ENCODE peak calls at places on chromosomes 7 and 10, in eight cellular contexts. T is activated T-cell treated with anti-CD3 and anti-CD28 coated beads, Interleukin-2, amount 50 U/mL, for 24 hours; B is NCI-H1694 treated with DMSO at 0.1 percent for 48 hours; S is stimulated activated effector memory CD8-positive, alpha-beta T cell treated with anti-CD3 and anti-CD28 coated beads, Interleukin-12 subunit alpha, Interleukin-12 subunit beta, amount 100 ng/mL, for 72 hours; R is activated CD4-positive, alpha-beta T cell treated with anti-CD3 and anti-CD28 coated beads for 36 hours; N is body of pancreas; D is CD8-positive, alpha-beta memory T cell; J is stimulated activated CD8-positive, alpha-beta memory T cell treated with anti-CD3 and anti-CD28 coated beads, Interleukin-4, amount 100 ng/mL, for 1 hour. V is an unnamed sample.

GRCh38 chr7:93117852-93118530 is at the start of gene SAMD9:
- DNase-seq in T (no peak), B (peak; percentile 73), S (peak; percentile 14), R (peak; percentile 65), N (peak; percentile 81), D (peak; percentile 18), J (peak; percentile 35), V (no peak)

GRCh38 chr10:80100861-80101695 is 22.6 kb downstream of the TMEM254 start:
- DNase-seq in T (no peak), B (peak; percentile 79), S (no peak), R (no peak), N (no peak), D (no peak), J (no peak), V (no peak)

GRCh38 chr10:72693599-72693915 is 1.6 kb downstream of the MCU start:
- DNase-seq in T (no peak), B (peak; percentile 13), S (no peak), R (no peak), N (no peak), D (no peak), J (no peak), V (no peak)

GRCh38 chr7:824664-825063 is 7.6 kb upstream of the SUN1 start:
- DNase-seq in T (no peak), B (no peak), S (no peak), R (no peak), N (no peak), D (no peak), J (no peak), V (no peak)

GRCh38 chr7:140402178-140402835 is 1.6 kb upstream of the RAB19 start:
- DNase-seq in T (no peak), B (no peak), S (no peak), R (no peak), N (no peak), D (no peak), J (no peak), V (no peak)

GRCh38 chr10:79050896-79051555 is 17.7 kb upstream of the ZMIZ1 start:
- DNase-seq in T (peak; percentile 14), B (no peak), S (no peak), R (peak; percentile 1), N (peak; percentile 70), D (no peak), J (no peak), V (no peak)

GRCh38 chr7:117715784-117716445 is 157.3 kb downstream of the CTTNBP2 start:
- DNase-seq in T (no peak), B (peak; percentile 55), S (no peak), R (peak; percentile 25), N (peak; percentile 62), D (no peak), J (no peak), V (peak; percentile 2)

GRCh38 chr10:11242443-11243386 is 225.0 kb downstream of the CELF2 start:
- DNase-seq in T (peak; percentile 66), B (no peak), S (no peak), R (peak; percentile 72), N (no peak), D (no peak), J (no peak), V (no peak)

GRCh38 chr10:123870260-123870659 is 21.3 kb downstream of the CPXM2 start:
- DNase-seq in T (no peak), B (no peak), S (no peak), R (no peak), N (no peak), D (no peak), J (no peak), V (no peak)

GRCh38 chr10:13816195-13816926 is 229.6 kb downstream of the PRPF18 start:
- DNase-seq in T (no peak), B (no peak), S (no peak), R (no peak), N (peak; percentile 65), D (no peak), J (no peak), V (peak; percentile 80)

GRCh38 chr7:81780914-81781693 is 11.3 kb upstream of the HGF start:
- DNase-seq in T (no peak), B (no peak), S (no peak), R (no peak), N (no peak), D (no peak), J (no peak), V (no peak)

GRCh38 chr10:107585630-107586029 is 421.1 kb upstream of the SORCS1 start:
- DNase-seq in T (no peak), B (no peak), S (no peak), R (no peak), N (no peak), D (no peak), J (no peak), V (no peak)

GRCh38 chr10:32621969-32622368 is 176.0 kb downstream of the CCDC7 start:
- DNase-seq in T (no peak), B (no peak), S (no peak), R (no peak), N (no peak), D (no peak), J (no peak), V (no peak)

GRCh38 chr10:69222157-69223027 is 2.3 kb downstream of the HKDC1 start:
- DNase-seq in T (peak; percentile 77), B (no peak), S (peak; percentile 46), R (peak; percentile 90), N (peak; percentile 53), D (peak; percentile 54), J (peak; percentile 51), V (no peak)

GRCh38 chr7:24820730-24821044 is 63.4 kb upstream of the GSDME start:
- DNase-seq in T (no peak), B (no peak), S (no peak), R (no peak), N (no peak), D (no peak), J (no peak), V (no peak)

GRCh38 chr10:98748298-98748697 is 301.6 kb upstream of the HPS1 start:
- DNase-seq in T (no peak), B (peak; percentile 5), S (no peak), R (peak; percentile 8), N (peak; percentile 4), D (no peak), J (no peak), V (no peak)

GRCh38 chr10:102645388-102645740 is 1.1 kb downstream of the TRIM8 start:
- DNase-seq in T (no peak), B (peak; percentile 14), S (no peak), R (peak; percentile 67), N (peak; percentile 96), D (peak; percentile 28), J (no peak), V (peak; percentile 80)

GRCh38 chr7:18940577-18941134 is 176.8 kb downstream of the TWIST1 start:
- DNase-seq in T (no peak), B (no peak), S (no peak), R (no peak), N (peak; percentile 34), D (no peak), J (no peak), V (no peak)

GRCh38 chr10:35335718-35336083 is 608 bp upstream of the CCNY start:
- DNase-seq in T (no peak), B (no peak), S (no peak), R (peak; percentile 59), N (no peak), D (no peak), J (no peak), V (no peak)

GRCh38 chr10:33661580-33662269 is 327.3 kb upstream of the NRP1 start:
- DNase-seq in T (no peak), B (peak; percentile 40), S (no peak), R (no peak), N (peak; percentile 73), D (no peak), J (no peak), V (peak; percentile 2)

GRCh38 chr10:104333728-104334373 is 4.4 kb downstream of the ITPRIP start:
- DNase-seq in T (no peak), B (no peak), S (no peak), R (no peak), N (no peak), D (no peak), J (no peak), V (no peak)

GRCh38 chr7:150390206-150390605 is 11.1 kb downstream of the ZNF775 start:
- DNase-seq in T (no peak), B (no peak), S (no peak), R (no peak), N (no peak), D (no peak), J (no peak), V (no peak)

GRCh38 chr10:113269333-113269732 is 283.5 kb upstream of the HABP2 start:
- DNase-seq in T (no peak), B (no peak), S (no peak), R (no peak), N (no peak), D (no peak), J (no peak), V (no peak)

GRCh38 chr10:125174360-125174759 is 14.0 kb upstream of the CTBP2 start:
- DNase-seq in T (no peak), B (no peak), S (no peak), R (no peak), N (no peak), D (no peak), J (no peak), V (no peak)

GRCh38 chr10:79022565-79023488 is 45.9 kb upstream of the ZMIZ1 start:
- DNase-seq in T (no peak), B (peak; percentile 56), S (no peak), R (no peak), N (peak; percentile 24), D (no peak), J (no peak), V (no peak)

GRCh38 chr7:90958669-90959068 is 305.6 kb upstream of the FZD1 start:
- DNase-seq in T (no peak), B (no peak), S (no peak), R (no peak), N (peak; percentile 11), D (no peak), J (no peak), V (no peak)

GRCh38 chr7:137844690-137845425 is 1.9 kb downstream of the DGKI start:
- DNase-seq in T (no peak), B (no peak), S (no peak), R (no peak), N (no peak), D (no peak), J (no peak), V (no peak)

GRCh38 chr7:137231167-137231566 is 112.4 kb downstream of the PTN start:
- DNase-seq in T (no peak), B (no peak), S (no peak), R (no peak), N (no peak), D (no peak), J (no peak), V (no peak)

GRCh38 chr7:101818699-101819071 is 1.3 kb downstream of the CUX1 start:
- DNase-seq in T (no peak), B (no peak), S (no peak), R (no peak), N (no peak), D (no peak), J (no peak), V (no peak)

GRCh38 chr7:91915401-91916067 is 25.1 kb upstream of the AKAP9 start:
- DNase-seq in T (no peak), B (no peak), S (no peak), R (no peak), N (no peak), D (no peak), J (no peak), V (no peak)

GRCh38 chr10:42962120-42962901 is 114.6 kb upstream of the RET start:
- DNase-seq in T (peak; percentile 11), B (no peak), S (no peak), R (no peak), N (no peak), D (no peak), J (no peak), V (no peak)

GRCh38 chr7:140297192-140297591 is 101.1 kb downstream of the SLC37A3 start:
- DNase-seq in T (peak; percentile 14), B (no peak), S (no peak), R (no peak), N (no peak), D (no peak), J (no peak), V (no peak)

GRCh38 chr10:102452672-102453340 is 1.5 kb upstream of the C10orf95 start:
- DNase-seq in T (peak; percentile 71), B (no peak), S (peak; percentile 49), R (peak; percentile 85), N (peak; percentile 70), D (no peak), J (no peak), V (no peak)

GRCh38 chr7:32215697-32216096 is 145.5 kb upstream of the PDE1C start:
- DNase-seq in T (no peak), B (no peak), S (no peak), R (no peak), N (no peak), D (no peak), J (no peak), V (no peak)